ENCODE peak calls at places on chromosome 5, in six cellular contexts. One of them, this sample, is unnamed.

GRCh38 chr5:151648089-151648488 is 38.6 kb downstream of the SPARC start:
- ATAC-seq in activated CD8-positive, alpha-beta memory T cell treated with anti-CD3 and anti-CD28 coated beads, Interleukin-2, amount 10 ng/mL, durations not matched to agents 7 days and 5 days: no peak
- ATAC-seq in activated naive CD4-positive, alpha-beta T cell treated with anti-CD3 and anti-CD28 coated beads, Interleukin-2, amount 50 U/mL, for 72 hours: peak
- ATAC-seq in CD4-positive, alpha-beta T cell: no peak
- ATAC-seq in HepG2: no peak
- ATAC-seq in aorta: no peak
- ATAC-seq in this sample: no peak

GRCh38 chr5:38483788-38484398 is 72.6 kb downstream of the LIFR start:
- ATAC-seq in activated CD8-positive, alpha-beta memory T cell treated with anti-CD3 and anti-CD28 coated beads, Interleukin-2, amount 10 ng/mL, durations not matched to agents 7 days and 5 days: no peak
- ATAC-seq in aorta: no peak
- ATAC-seq in CD4-positive, alpha-beta T cell: no peak
- ATAC-seq in HepG2: peak
- ATAC-seq in activated naive CD4-positive, alpha-beta T cell treated with anti-CD3 and anti-CD28 coated beads, Interleukin-2, amount 50 U/mL, for 72 hours: no peak
- ATAC-seq in this sample: no peak

GRCh38 chr5:172634106-172634899 is 6.8 kb upstream of the NEURL1B start:
- ATAC-seq in activated CD8-positive, alpha-beta memory T cell treated with anti-CD3 and anti-CD28 coated beads, Interleukin-2, amount 10 ng/mL, durations not matched to agents 7 days and 5 days: no peak
- ATAC-seq in CD4-positive, alpha-beta T cell: no peak
- ATAC-seq in activated naive CD4-positive, alpha-beta T cell treated with anti-CD3 and anti-CD28 coated beads, Interleukin-2, amount 50 U/mL, for 72 hours: no peak
- ATAC-seq in aorta: no peak
- ATAC-seq in HepG2: no peak
- ATAC-seq in this sample: no peak

GRCh38 chr5:19690978-19691377 is 297.0 kb downstream of the CDH18 start:
- ATAC-seq in activated naive CD4-positive, alpha-beta T cell treated with anti-CD3 and anti-CD28 coated beads, Interleukin-2, amount 50 U/mL, for 72 hours: no peak
- ATAC-seq in activated CD8-positive, alpha-beta memory T cell treated with anti-CD3 and anti-CD28 coated beads, Interleukin-2, amount 10 ng/mL, durations not matched to agents 7 days and 5 days: no peak
- ATAC-seq in aorta: no peak
- ATAC-seq in HepG2: no peak
- ATAC-seq in CD4-positive, alpha-beta T cell: no peak
- ATAC-seq in this sample: no peak

GRCh38 chr5:111461261-111461671 is 51.1 kb downstream of the STARD4 start:
- ATAC-seq in activated CD8-positive, alpha-beta memory T cell treated with anti-CD3 and anti-CD28 coated beads, Interleukin-2, amount 10 ng/mL, durations not matched to agents 7 days and 5 days: no peak
- ATAC-seq in aorta: no peak
- ATAC-seq in CD4-positive, alpha-beta T cell: no peak
- ATAC-seq in activated naive CD4-positive, alpha-beta T cell treated with anti-CD3 and anti-CD28 coated beads, Interleukin-2, amount 50 U/mL, for 72 hours: peak
- ATAC-seq in HepG2: peak
- ATAC-seq in this sample: no peak

GRCh38 chr5:68711311-68712200 is 382.3 kb upstream of the SLC30A5 start:
- ATAC-seq in activated naive CD4-positive, alpha-beta T cell treated with anti-CD3 and anti-CD28 coated beads, Interleukin-2, amount 50 U/mL, for 72 hours: peak
- ATAC-seq in activated CD8-positive, alpha-beta memory T cell treated with anti-CD3 and anti-CD28 coated beads, Interleukin-2, amount 10 ng/mL, durations not matched to agents 7 days and 5 days: peak
- ATAC-seq in HepG2: no peak
- ATAC-seq in aorta: no peak
- ATAC-seq in CD4-positive, alpha-beta T cell: peak
- ATAC-seq in this sample: no peak

GRCh38 chr5:111790295-111790694 is 33.3 kb upstream of the NREP start:
- ATAC-seq in CD4-positive, alpha-beta T cell: no peak
- ATAC-seq in HepG2: no peak
- ATAC-seq in activated CD8-positive, alpha-beta memory T cell treated with anti-CD3 and anti-CD28 coated beads, Interleukin-2, amount 10 ng/mL, durations not matched to agents 7 days and 5 days: no peak
- ATAC-seq in aorta: no peak
- ATAC-seq in activated naive CD4-positive, alpha-beta T cell treated with anti-CD3 and anti-CD28 coated beads, Interleukin-2, amount 50 U/mL, for 72 hours: no peak
- ATAC-seq in this sample: no peak

GRCh38 chr5:145856285-145856818 is 16.5 kb downstream of the GRXCR2 start:
- ATAC-seq in CD4-positive, alpha-beta T cell: peak
- ATAC-seq in HepG2: peak
- ATAC-seq in aorta: peak
- ATAC-seq in activated naive CD4-positive, alpha-beta T cell treated with anti-CD3 and anti-CD28 coated beads, Interleukin-2, amount 50 U/mL, for 72 hours: peak
- ATAC-seq in activated CD8-positive, alpha-beta memory T cell treated with anti-CD3 and anti-CD28 coated beads, Interleukin-2, amount 10 ng/mL, durations not matched to agents 7 days and 5 days: no peak
- ATAC-seq in this sample: peak

GRCh38 chr5:10518352-10518751 is 45.5 kb upstream of the ANKRD33B start:
- ATAC-seq in activated CD8-positive, alpha-beta memory T cell treated with anti-CD3 and anti-CD28 coated beads, Interleukin-2, amount 10 ng/mL, durations not matched to agents 7 days and 5 days: no peak
- ATAC-seq in HepG2: no peak
- ATAC-seq in aorta: no peak
- ATAC-seq in CD4-positive, alpha-beta T cell: no peak
- ATAC-seq in activated naive CD4-positive, alpha-beta T cell treated with anti-CD3 and anti-CD28 coated beads, Interleukin-2, amount 50 U/mL, for 72 hours: no peak
- ATAC-seq in this sample: peak

GRCh38 chr5:17123010-17123409 is 94.4 kb upstream of the BASP1 start:
- ATAC-seq in aorta: no peak
- ATAC-seq in CD4-positive, alpha-beta T cell: no peak
- ATAC-seq in activated naive CD4-positive, alpha-beta T cell treated with anti-CD3 and anti-CD28 coated beads, Interleukin-2, amount 50 U/mL, for 72 hours: no peak
- ATAC-seq in activated CD8-positive, alpha-beta memory T cell treated with anti-CD3 and anti-CD28 coated beads, Interleukin-2, amount 10 ng/mL, durations not matched to agents 7 days and 5 days: no peak
- ATAC-seq in HepG2: no peak
- ATAC-seq in this sample: no peak

GRCh38 chr5:42691413-42691861 is 65.2 kb upstream of the CCDC152 start:
- ATAC-seq in aorta: no peak
- ATAC-seq in activated CD8-positive, alpha-beta memory T cell treated with anti-CD3 and anti-CD28 coated beads, Interleukin-2, amount 10 ng/mL, durations not matched to agents 7 days and 5 days: no peak
- ATAC-seq in activated naive CD4-positive, alpha-beta T cell treated with anti-CD3 and anti-CD28 coated beads, Interleukin-2, amount 50 U/mL, for 72 hours: no peak
- ATAC-seq in CD4-positive, alpha-beta T cell: no peak
- ATAC-seq in HepG2: no peak
- ATAC-seq in this sample: peak

GRCh38 chr5:32057157-32058096 is 116.7 kb downstream of the GOLPH3 start:
- ATAC-seq in activated naive CD4-positive, alpha-beta T cell treated with anti-CD3 and anti-CD28 coated beads, Interleukin-2, amount 50 U/mL, for 72 hours: no peak
- ATAC-seq in activated CD8-positive, alpha-beta memory T cell treated with anti-CD3 and anti-CD28 coated beads, Interleukin-2, amount 10 ng/mL, durations not matched to agents 7 days and 5 days: no peak
- ATAC-seq in HepG2: no peak
- ATAC-seq in aorta: no peak
- ATAC-seq in CD4-positive, alpha-beta T cell: no peak
- ATAC-seq in this sample: no peak

GRCh38 chr5:124124711-124125229 is 612.8 kb downstream of the CSNK1G3 start:
- ATAC-seq in CD4-positive, alpha-beta T cell: no peak
- ATAC-seq in aorta: no peak
- ATAC-seq in activated CD8-positive, alpha-beta memory T cell treated with anti-CD3 and anti-CD28 coated beads, Interleukin-2, amount 10 ng/mL, durations not matched to agents 7 days and 5 days: no peak
- ATAC-seq in activated naive CD4-positive, alpha-beta T cell treated with anti-CD3 and anti-CD28 coated beads, Interleukin-2, amount 50 U/mL, for 72 hours: no peak
- ATAC-seq in HepG2: no peak
- ATAC-seq in this sample: no peak

GRCh38 chr5:166088389-166089039 is 2202.9 kb upstream of the WWC1 start:
- ATAC-seq in activated CD8-positive, alpha-beta memory T cell treated with anti-CD3 and anti-CD28 coated beads, Interleukin-2, amount 10 ng/mL, durations not matched to agents 7 days and 5 days: no peak
- ATAC-seq in CD4-positive, alpha-beta T cell: no peak
- ATAC-seq in aorta: no peak
- ATAC-seq in HepG2: no peak
- ATAC-seq in activated naive CD4-positive, alpha-beta T cell treated with anti-CD3 and anti-CD28 coated beads, Interleukin-2, amount 50 U/mL, for 72 hours: no peak
- ATAC-seq in this sample: no peak

GRCh38 chr5:125126050-125126449 is 379.6 kb upstream of the ZNF608 start:
- ATAC-seq in CD4-positive, alpha-beta T cell: no peak
- ATAC-seq in aorta: no peak
- ATAC-seq in activated naive CD4-positive, alpha-beta T cell treated with anti-CD3 and anti-CD28 coated beads, Interleukin-2, amount 50 U/mL, for 72 hours: no peak
- ATAC-seq in HepG2: no peak
- ATAC-seq in activated CD8-positive, alpha-beta memory T cell treated with anti-CD3 and anti-CD28 coated beads, Interleukin-2, amount 10 ng/mL, durations not matched to agents 7 days and 5 days: no peak
- ATAC-seq in this sample: no peak

GRCh38 chr5:65994117-65994786 is 67.9 kb downstream of the ERBIN start:
- ATAC-seq in CD4-positive, alpha-beta T cell: no peak
- ATAC-seq in HepG2: no peak
- ATAC-seq in activated CD8-positive, alpha-beta memory T cell treated with anti-CD3 and anti-CD28 coated beads, Interleukin-2, amount 10 ng/mL, durations not matched to agents 7 days and 5 days: no peak
- ATAC-seq in aorta: no peak
- ATAC-seq in activated naive CD4-positive, alpha-beta T cell treated with anti-CD3 and anti-CD28 coated beads, Interleukin-2, amount 50 U/mL, for 72 hours: peak
- ATAC-seq in this sample: no peak

GRCh38 chr5:143791848-143792701 is 19.9 kb upstream of the HMHB1 start:
- ATAC-seq in HepG2: no peak
- ATAC-seq in activated CD8-positive, alpha-beta memory T cell treated with anti-CD3 and anti-CD28 coated beads, Interleukin-2, amount 10 ng/mL, durations not matched to agents 7 days and 5 days: no peak
- ATAC-seq in CD4-positive, alpha-beta T cell: no peak
- ATAC-seq in aorta: no peak
- ATAC-seq in activated naive CD4-positive, alpha-beta T cell treated with anti-CD3 and anti-CD28 coated beads, Interleukin-2, amount 50 U/mL, for 72 hours: no peak
- ATAC-seq in this sample: no peak

GRCh38 chr5:11531805-11532204 is 372.4 kb downstream of the CTNND2 start:
- ATAC-seq in HepG2: no peak
- ATAC-seq in aorta: no peak
- ATAC-seq in activated CD8-positive, alpha-beta memory T cell treated with anti-CD3 and anti-CD28 coated beads, Interleukin-2, amount 10 ng/mL, durations not matched to agents 7 days and 5 days: no peak
- ATAC-seq in CD4-positive, alpha-beta T cell: no peak
- ATAC-seq in activated naive CD4-positive, alpha-beta T cell treated with anti-CD3 and anti-CD28 coated beads, Interleukin-2, amount 50 U/mL, for 72 hours: no peak
- ATAC-seq in this sample: no peak

GRCh38 chr5:74433255-74434123 is 207.0 kb downstream of the ENC1 start:
- ATAC-seq in HepG2: no peak
- ATAC-seq in aorta: no peak
- ATAC-seq in activated CD8-positive, alpha-beta memory T cell treated with anti-CD3 and anti-CD28 coated beads, Interleukin-2, amount 10 ng/mL, durations not matched to agents 7 days and 5 days: no peak
- ATAC-seq in activated naive CD4-positive, alpha-beta T cell treated with anti-CD3 and anti-CD28 coated beads, Interleukin-2, amount 50 U/mL, for 72 hours: no peak
- ATAC-seq in CD4-positive, alpha-beta T cell: no peak
- ATAC-seq in this sample: peak

GRCh38 chr5:50824109-50824508 is 157.7 kb downstream of the PARP8 start:
- ATAC-seq in HepG2: no peak
- ATAC-seq in CD4-positive, alpha-beta T cell: no peak
- ATAC-seq in activated naive CD4-positive, alpha-beta T cell treated with anti-CD3 and anti-CD28 coated beads, Interleukin-2, amount 50 U/mL, for 72 hours: no peak
- ATAC-seq in activated CD8-positive, alpha-beta memory T cell treated with anti-CD3 and anti-CD28 coated beads, Interleukin-2, amount 10 ng/mL, durations not matched to agents 7 days and 5 days: no peak
- ATAC-seq in aorta: no peak
- ATAC-seq in this sample: no peak